ENCODE peak calls at places on chromosome 20, in eight cellular contexts. U is KG1, S is RPMI7951, K is tibial artery, L is heart right ventricle, D is upper lobe of left lung, N is germinal center, H is mesendoderm. X is an unnamed sample.

GRCh38 chr20:37968726-37969401 is 64.4 kb downstream of the TTI1 start:
- DNase-seq in N (no peak), U (no peak), L (no peak), H (peak), D (no peak), S (peak), K (peak), X (no peak)

GRCh38 chr20:3924304-3925112 is 35.3 kb downstream of the PANK2 start:
- DNase-seq in U (no peak), L (peak), H (no peak), K (no peak), D (peak), N (no peak), S (peak), X (no peak)

GRCh38 chr20:59667131-59667530 is 62.8 kb downstream of the PHACTR3 start:
- DNase-seq in K (no peak), D (no peak), U (no peak), S (no peak), N (no peak), H (no peak), L (no peak), X (no peak)

GRCh38 chr20:5153612-5154542 is 27.1 kb downstream of the CDS2 start:
- DNase-seq in S (no peak), L (no peak), N (no peak), K (no peak), U (no peak), H (peak), D (no peak), X (no peak)

GRCh38 chr20:63167026-63167917 is 48.7 kb downstream of the YTHDF1 start:
- DNase-seq in U (no peak), S (peak), N (no peak), D (no peak), K (no peak), L (peak), H (peak), X (no peak)

GRCh38 chr20:11182715-11183114 is 508.9 kb upstream of the JAG1 start:
- DNase-seq in D (peak), U (no peak), L (no peak), S (no peak), H (no peak), N (no peak), K (no peak), X (no peak)

GRCh38 chr20:43824279-43824678 is 90.4 kb upstream of the TOX2 start:
- DNase-seq in H (no peak), L (no peak), S (no peak), D (no peak), K (no peak), N (no peak), U (no peak), X (no peak)

GRCh38 chr20:32189691-32190607 is 17.6 kb downstream of the PLAGL2 start:
- DNase-seq in H (peak), N (peak), U (no peak), K (peak), L (peak), D (peak), S (peak), X (no peak)

GRCh38 chr20:24102749-24103148 is 114.2 kb upstream of the GGTLC1 start:
- DNase-seq in K (no peak), L (no peak), D (no peak), H (no peak), N (no peak), U (no peak), S (peak), X (no peak)

GRCh38 chr20:57109151-57109953 is 157.1 kb downstream of the BMP7 start:
- DNase-seq in U (no peak), S (no peak), L (no peak), H (no peak), D (no peak), K (no peak), N (no peak), X (no peak)

GRCh38 chr20:2114990-2115681 is 13.5 kb downstream of the STK35 start:
- DNase-seq in D (no peak), H (no peak), K (peak), S (no peak), U (no peak), L (no peak), N (no peak), X (no peak)

GRCh38 chr20:53611449-53611894 is 17.8 kb upstream of the ZNF217 start:
- DNase-seq in H (peak), L (no peak), S (peak), D (peak), U (no peak), N (no peak), K (peak), X (peak)

GRCh38 chr20:45343867-45344721 is 4.1 kb downstream of the SDC4 start:
- DNase-seq in K (peak), L (no peak), H (peak), S (peak), U (no peak), N (no peak), D (peak), X (no peak)

GRCh38 chr20:62136283-62137091 is 6.7 kb downstream of the PSMA7 start:
- DNase-seq in U (peak), H (peak), S (peak), D (peak), N (peak), L (peak), K (peak), X (peak)

GRCh38 chr20:46213946-46214830 is 94.1 kb downstream of the CDH22 start:
- DNase-seq in S (peak), H (no peak), L (no peak), K (peak), U (no peak), N (no peak), D (no peak), X (no peak)

GRCh38 chr20:63497946-63498935 is 642 bp downstream of the EEF1A2 start:
- DNase-seq in H (peak), K (no peak), D (peak), U (no peak), L (peak), S (peak), N (no peak), X (no peak)

GRCh38 chr20:8473459-8473858 is 341.4 kb downstream of the PLCB1 start:
- DNase-seq in H (no peak), K (no peak), D (no peak), U (no peak), S (no peak), N (no peak), L (no peak), X (no peak)

GRCh38 chr20:1469306-1469905 is 2.8 kb upstream of the NSFL1C start:
- DNase-seq in S (no peak), U (no peak), K (no peak), D (no peak), H (no peak), N (no peak), L (no peak), X (no peak)

GRCh38 chr20:14707865-14708574 is 370.6 kb upstream of the FLRT3 start:
- DNase-seq in K (no peak), U (no peak), L (no peak), H (no peak), N (no peak), S (no peak), D (no peak), X (no peak)

GRCh38 chr20:17843246-17844132 is 125.1 kb downstream of the SNX5 start:
- DNase-seq in N (no peak), K (peak), S (peak), D (peak), H (no peak), L (peak), U (no peak), X (peak)

GRCh38 chr20:56718816-56719215 is 89.7 kb downstream of the TFAP2C start:
- DNase-seq in S (no peak), D (no peak), N (no peak), H (no peak), U (no peak), L (no peak), K (no peak), X (no peak)

GRCh38 chr20:15012551-15012950 is 675.1 kb upstream of the FLRT3 start:
- DNase-seq in H (no peak), U (no peak), K (no peak), N (no peak), L (no peak), S (no peak), D (no peak), X (no peak)

GRCh38 chr20:50368813-50369224 is 141.4 kb upstream of the PTPN1 start:
- DNase-seq in S (peak), K (no peak), U (no peak), D (no peak), H (peak), L (no peak), N (no peak), X (no peak)

GRCh38 chr20:64077876-64078551 is 1.3 kb downstream of the RGS19 start:
- DNase-seq in S (no peak), U (peak), H (no peak), N (peak), D (peak), L (no peak), K (no peak), X (peak)

GRCh38 chr20:48128436-48128835 is 343.2 kb upstream of the SULF2 start:
- DNase-seq in H (no peak), N (no peak), U (no peak), K (no peak), D (no peak), S (peak), L (no peak), X (no peak)

GRCh38 chr20:3766832-3767433 is 620 bp downstream of the ADISSP start:
- DNase-seq in S (no peak), D (no peak), H (no peak), N (no peak), K (peak), L (no peak), U (no peak), X (peak)

GRCh38 chr20:46979603-46980241 is 85.1 kb downstream of the EYA2 start:
- DNase-seq in H (no peak), N (no peak), L (no peak), K (no peak), D (no peak), U (no peak), S (no peak), X (peak)

GRCh38 chr20:64036346-64037198 is 590 bp downstream of the C20orf204 start:
- DNase-seq in U (no peak), N (no peak), L (no peak), H (no peak), D (no peak), S (no peak), K (no peak), X (no peak)

GRCh38 chr20:20204326-20204725 is 152.0 kb downstream of the CFAP61 start:
- DNase-seq in N (no peak), D (no peak), U (no peak), S (no peak), K (no peak), H (no peak), L (no peak), X (no peak)

GRCh38 chr20:45189861-45190260 is 15.2 kb downstream of the PI3 start:
- DNase-seq in H (no peak), K (no peak), D (no peak), U (no peak), S (no peak), L (no peak), N (no peak), X (no peak)

GRCh38 chr20:50913976-50914375 is 17.3 kb downstream of the ADNP start:
- DNase-seq in N (no peak), K (no peak), L (no peak), U (no peak), H (no peak), D (no peak), S (peak), X (no peak)

GRCh38 chr20:52193886-52194545 is 2.4 kb upstream of the ZFP64 start:
- DNase-seq in U (no peak), K (no peak), N (no peak), H (no peak), L (no peak), S (no peak), D (no peak), X (no peak)

GRCh38 chr20:61963149-61963548 is 102.5 kb downstream of the TAF4 start:
- DNase-seq in L (no peak), N (no peak), H (no peak), K (no peak), S (no peak), D (no peak), U (no peak), X (no peak)

GRCh38 chr20:32433311-32434021 is 75.3 kb downstream of the ASXL1 start:
- DNase-seq in U (no peak), L (no peak), S (no peak), D (no peak), K (no peak), H (no peak), N (no peak), X (no peak)